ENCODE peak calls at places on chromosomes 16 and 17, in six cellular contexts. One of them, this sample, is unnamed.

GRCh38 chr17:81405382-81406005 is 10.2 kb downstream of the BAHCC1 start:
- DNase-seq in adrenal gland: peak
- DNase-seq in GM12865: no peak
- DNase-seq in RWPE2: no peak
- DNase-seq in HepG2: no peak
- DNase-seq in AG09309: no peak
- DNase-seq in this sample: peak

GRCh38 chr17:34797724-34798123 is 163.5 kb downstream of the CCT6B start:
- DNase-seq in adrenal gland: peak
- DNase-seq in GM12865: peak
- DNase-seq in RWPE2: no peak
- DNase-seq in HepG2: peak
- DNase-seq in AG09309: no peak
- DNase-seq in this sample: peak

GRCh38 chr17:50297407-50297865 is 23.2 kb downstream of the TMEM92 start:
- DNase-seq in adrenal gland: peak
- DNase-seq in GM12865: peak
- DNase-seq in RWPE2: peak
- DNase-seq in HepG2: peak
- DNase-seq in AG09309: no peak
- DNase-seq in this sample: peak

GRCh38 chr17:18191071-18191667 is 7.5 kb downstream of the ALKBH5 start:
- DNase-seq in adrenal gland: no peak
- DNase-seq in GM12865: no peak
- DNase-seq in RWPE2: no peak
- DNase-seq in HepG2: peak
- DNase-seq in AG09309: no peak
- DNase-seq in this sample: peak

GRCh38 chr17:50045154-50045553 is 10.8 kb upstream of the ITGA3 start:
- DNase-seq in adrenal gland: no peak
- DNase-seq in GM12865: no peak
- DNase-seq in RWPE2: peak
- DNase-seq in HepG2: no peak
- DNase-seq in AG09309: no peak
- DNase-seq in this sample: no peak

GRCh38 chr16:89589241-89589926 is 13.8 kb downstream of the CPNE7 start:
- DNase-seq in adrenal gland: no peak
- DNase-seq in GM12865: no peak
- DNase-seq in RWPE2: peak
- DNase-seq in HepG2: no peak
- DNase-seq in AG09309: no peak
- DNase-seq in this sample: no peak

GRCh38 chr16:71552698-71553503 is 24.0 kb downstream of the TAT start:
- DNase-seq in adrenal gland: no peak
- DNase-seq in GM12865: no peak
- DNase-seq in RWPE2: no peak
- DNase-seq in HepG2: peak
- DNase-seq in AG09309: no peak
- DNase-seq in this sample: no peak

GRCh38 chr17:80596760-80597608 is 52.3 kb downstream of the RPTOR start:
- DNase-seq in adrenal gland: no peak
- DNase-seq in GM12865: no peak
- DNase-seq in RWPE2: no peak
- DNase-seq in HepG2: no peak
- DNase-seq in AG09309: no peak
- DNase-seq in this sample: no peak

GRCh38 chr17:10702574-10702973 is 5.2 kb downstream of the ADPRM start:
- DNase-seq in adrenal gland: no peak
- DNase-seq in GM12865: peak
- DNase-seq in RWPE2: no peak
- DNase-seq in HepG2: no peak
- DNase-seq in AG09309: no peak
- DNase-seq in this sample: no peak

GRCh38 chr17:18184143-18185007 is 747 bp downstream of the ALKBH5 start:
- DNase-seq in adrenal gland: peak
- DNase-seq in GM12865: peak
- DNase-seq in RWPE2: no peak
- DNase-seq in HepG2: no peak
- DNase-seq in AG09309: no peak
- DNase-seq in this sample: peak

GRCh38 chr17:73657473-73658116 is 13.3 kb upstream of the SDK2 start:
- DNase-seq in adrenal gland: peak
- DNase-seq in GM12865: no peak
- DNase-seq in RWPE2: no peak
- DNase-seq in HepG2: peak
- DNase-seq in AG09309: no peak
- DNase-seq in this sample: no peak

GRCh38 chr17:15920758-15921239 is 24.1 kb upstream of the ADORA2B start:
- DNase-seq in adrenal gland: no peak
- DNase-seq in GM12865: no peak
- DNase-seq in RWPE2: peak
- DNase-seq in HepG2: peak
- DNase-seq in AG09309: peak
- DNase-seq in this sample: peak

GRCh38 chr17:50118828-50119218 is 11.1 kb downstream of the SAMD14 start:
- DNase-seq in adrenal gland: no peak
- DNase-seq in GM12865: no peak
- DNase-seq in RWPE2: no peak
- DNase-seq in HepG2: no peak
- DNase-seq in AG09309: no peak
- DNase-seq in this sample: no peak

GRCh38 chr17:38604479-38605229 is 1.1 kb downstream of the SRCIN1 start:
- DNase-seq in adrenal gland: no peak
- DNase-seq in GM12865: peak
- DNase-seq in RWPE2: peak
- DNase-seq in HepG2: peak
- DNase-seq in AG09309: no peak
- DNase-seq in this sample: no peak

GRCh38 chr17:38733315-38734234 is 3.4 kb downstream of the CISD3 start:
- DNase-seq in adrenal gland: no peak
- DNase-seq in GM12865: peak
- DNase-seq in RWPE2: no peak
- DNase-seq in HepG2: peak
- DNase-seq in AG09309: no peak
- DNase-seq in this sample: no peak

GRCh38 chr17:72365857-72366415 is 245.1 kb downstream of the SOX9 start:
- DNase-seq in adrenal gland: no peak
- DNase-seq in GM12865: peak
- DNase-seq in RWPE2: no peak
- DNase-seq in HepG2: no peak
- DNase-seq in AG09309: no peak
- DNase-seq in this sample: peak

GRCh38 chr17:42253173-42253545 is 23.0 kb downstream of the STAT5B start:
- DNase-seq in adrenal gland: no peak
- DNase-seq in GM12865: no peak
- DNase-seq in RWPE2: no peak
- DNase-seq in HepG2: no peak
- DNase-seq in AG09309: no peak
- DNase-seq in this sample: no peak
- H3K4me3 ChIP-seq in adrenal gland: no peak
- H3K4me3 ChIP-seq in GM12865: no peak
- H3K4me3 ChIP-seq in RWPE2: no peak
- H3K4me3 ChIP-seq in HepG2: no peak
- H3K4me3 ChIP-seq in AG09309: no peak
- H3K4me3 ChIP-seq in this sample: no peak

GRCh38 chr17:62870581-62870964 is 62.5 kb upstream of the MARCHF10 start:
- DNase-seq in adrenal gland: no peak
- DNase-seq in GM12865: no peak
- DNase-seq in RWPE2: no peak
- DNase-seq in HepG2: no peak
- DNase-seq in AG09309: no peak
- DNase-seq in this sample: no peak
- H3K4me3 ChIP-seq in adrenal gland: no peak
- H3K4me3 ChIP-seq in GM12865: no peak
- H3K4me3 ChIP-seq in RWPE2: no peak
- H3K4me3 ChIP-seq in HepG2: no peak
- H3K4me3 ChIP-seq in AG09309: no peak
- H3K4me3 ChIP-seq in this sample: no peak

GRCh38 chr16:49305406-49305805 is 23.8 kb upstream of the CBLN1 start:
- DNase-seq in adrenal gland: no peak
- DNase-seq in GM12865: no peak
- DNase-seq in RWPE2: no peak
- DNase-seq in HepG2: no peak
- DNase-seq in AG09309: no peak
- DNase-seq in this sample: no peak
- H3K4me3 ChIP-seq in adrenal gland: no peak
- H3K4me3 ChIP-seq in GM12865: no peak
- H3K4me3 ChIP-seq in RWPE2: no peak
- H3K4me3 ChIP-seq in HepG2: no peak
- H3K4me3 ChIP-seq in AG09309: no peak
- H3K4me3 ChIP-seq in this sample: no peak

DNA sequence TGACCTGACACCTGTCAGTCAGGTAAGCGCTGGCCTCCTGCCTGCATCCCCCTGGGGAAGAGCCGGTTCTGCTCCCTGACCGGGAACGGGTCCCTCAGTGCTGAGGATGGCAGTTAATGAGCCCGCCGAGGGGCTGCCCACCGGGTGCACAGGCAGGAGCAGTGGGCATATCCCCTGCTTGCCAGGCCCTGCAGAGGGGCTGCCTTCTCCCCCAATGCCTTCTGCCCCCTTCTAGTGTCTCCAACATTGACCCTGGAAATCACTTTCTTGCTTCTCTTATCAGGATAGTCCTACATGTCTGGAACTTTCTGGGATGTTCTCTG is 388.5 kb downstream of the SEC14L1 start:
- DNase-seq in adrenal gland: no peak
- DNase-seq in GM12865: no peak
- DNase-seq in RWPE2: no peak
- DNase-seq in HepG2: no peak
- DNase-seq in AG09309: no peak
- DNase-seq in this sample: no peak
- H3K4me3 ChIP-seq in adrenal gland: no peak
- H3K4me3 ChIP-seq in GM12865: no peak
- H3K4me3 ChIP-seq in RWPE2: no peak
- H3K4me3 ChIP-seq in HepG2: no peak
- H3K4me3 ChIP-seq in AG09309: no peak
- H3K4me3 ChIP-seq in this sample: no peak

DNA sequence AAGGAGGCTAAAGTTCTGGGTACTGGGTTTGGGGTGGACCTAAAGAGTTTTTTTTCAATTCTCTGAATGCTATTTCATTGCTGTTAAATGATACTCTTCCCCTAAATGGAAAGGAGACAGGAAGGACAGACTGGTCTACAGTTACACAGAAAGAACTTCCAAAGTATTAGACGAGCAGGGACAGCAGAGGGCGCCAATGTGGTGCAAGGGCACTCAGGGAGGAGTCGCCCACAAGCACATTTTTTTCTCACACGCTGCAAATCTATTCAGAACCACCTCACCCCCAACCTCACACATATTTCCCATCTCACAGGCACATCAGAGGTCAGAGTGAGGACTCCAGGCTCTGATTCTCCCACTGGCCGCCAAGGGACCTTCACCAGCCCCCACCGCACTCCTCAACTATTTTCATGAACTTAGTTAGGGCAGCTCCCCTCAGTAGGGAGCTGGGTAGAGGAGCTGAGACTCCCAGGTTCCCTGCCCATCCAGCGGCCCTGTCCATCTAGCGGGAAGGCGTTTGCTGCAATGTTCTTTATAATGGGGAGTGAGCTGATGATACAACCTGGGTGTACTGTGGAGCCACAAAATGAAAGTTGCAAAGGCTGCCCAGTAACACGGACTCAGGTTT is 6.8 kb upstream of the CA4 start:
- DNase-seq in adrenal gland: peak
- DNase-seq in GM12865: peak
- DNase-seq in RWPE2: no peak
- DNase-seq in HepG2: peak
- DNase-seq in AG09309: peak
- DNase-seq in this sample: peak
- H3K4me3 ChIP-seq in adrenal gland: no peak
- H3K4me3 ChIP-seq in GM12865: no peak
- H3K4me3 ChIP-seq in RWPE2: no peak
- H3K4me3 ChIP-seq in HepG2: no peak
- H3K4me3 ChIP-seq in AG09309: no peak
- H3K4me3 ChIP-seq in this sample: peak

GRCh38 chr17:40836020-40836419 is 13.6 kb upstream of the KRT10 start:
- DNase-seq in adrenal gland: no peak
- DNase-seq in GM12865: no peak
- DNase-seq in RWPE2: no peak
- DNase-seq in HepG2: no peak
- DNase-seq in AG09309: no peak
- DNase-seq in this sample: no peak

GRCh38 chr17:40833882-40834281 is 11.5 kb upstream of the KRT10 start:
- DNase-seq in adrenal gland: no peak
- DNase-seq in GM12865: no peak
- DNase-seq in RWPE2: no peak
- DNase-seq in HepG2: no peak
- DNase-seq in AG09309: no peak
- DNase-seq in this sample: no peak

GRCh38 chr17:40828454-40829039 is 6.1 kb upstream of the KRT10 start:
- DNase-seq in adrenal gland: no peak
- DNase-seq in GM12865: no peak
- DNase-seq in RWPE2: no peak
- DNase-seq in HepG2: no peak
- DNase-seq in AG09309: no peak
- DNase-seq in this sample: peak

GRCh38 chr17:40830085-40830776 is 7.8 kb upstream of the KRT10 start:
- DNase-seq in adrenal gland: no peak
- DNase-seq in GM12865: no peak
- DNase-seq in RWPE2: no peak
- DNase-seq in HepG2: no peak
- DNase-seq in AG09309: no peak
- DNase-seq in this sample: no peak

GRCh38 chr17:40832840-40833239 is 10.4 kb upstream of the KRT10 start:
- DNase-seq in adrenal gland: no peak
- DNase-seq in GM12865: no peak
- DNase-seq in RWPE2: no peak
- DNase-seq in HepG2: no peak
- DNase-seq in AG09309: no peak
- DNase-seq in this sample: no peak
- H3K4me3 ChIP-seq in adrenal gland: no peak
- H3K4me3 ChIP-seq in GM12865: no peak
- H3K4me3 ChIP-seq in RWPE2: no peak
- H3K4me3 ChIP-seq in HepG2: no peak
- H3K4me3 ChIP-seq in AG09309: no peak
- H3K4me3 ChIP-seq in this sample: no peak